ENCODE peak calls at places on chromosomes 1 and 21, in five cellular contexts. C is bronchial epithelial cell; D is CD8-positive, alpha-beta T cell; W is stomach; I is mesendoderm. U is an unnamed sample.

GRCh38 chr1:119204940-119205339 is 64.5 kb upstream of the WARS2 start:
- DNase-seq in C (no peak), D (no peak), W (no peak), I (no peak), U (no peak)

GRCh38 chr21:18722193-18722592 is 318.6 kb upstream of the TMPRSS15 start:
- DNase-seq in C (no peak), D (no peak), W (no peak), I (no peak), U (no peak)

GRCh38 chr1:10835423-10836421 is 39.3 kb upstream of the CASZ1 start:
- DNase-seq in C (peak), D (no peak), W (peak), I (peak), U (peak)

GRCh38 chr1:10755977-10756521 is 40.4 kb downstream of the CASZ1 start:
- DNase-seq in C (peak), D (peak), W (peak), I (no peak), U (peak)

GRCh38 chr21:28431022-28431421 is 561.7 kb downstream of the LTN1 start:
- DNase-seq in C (no peak), D (no peak), W (no peak), I (no peak), U (no peak)

GRCh38 chr1:222257024-222257423 is 290.9 kb downstream of the HHIPL2 start:
- DNase-seq in C (no peak), D (no peak), W (no peak), I (no peak), U (no peak)

GRCh38 chr1:203179328-203180009 is 3.8 kb upstream of the MYBPH start:
- DNase-seq in C (no peak), D (no peak), W (no peak), I (no peak), U (no peak)

GRCh38 chr1:151976868-151977267 is 16.8 kb downstream of the S100A10 start:
- DNase-seq in C (peak), D (no peak), W (no peak), I (peak), U (no peak)

GRCh38 chr21:45336535-45336810 is 48.8 kb upstream of the POFUT2 start:
- DNase-seq in C (no peak), D (no peak), W (no peak), I (no peak), U (no peak)

GRCh38 chr21:45353200-45353599 is 51.8 kb upstream of the COL18A1 start:
- DNase-seq in C (no peak), D (no peak), W (no peak), I (no peak), U (no peak)

GRCh38 chr21:42079008-42079938 is 8.2 kb downstream of the UMODL1 start:
- DNase-seq in C (peak), D (no peak), W (no peak), I (no peak), U (no peak)

GRCh38 chr1:175005085-175005783 is 5.5 kb downstream of the CACYBP start:
- DNase-seq in C (peak), D (no peak), W (no peak), I (no peak), U (no peak)

GRCh38 chr1:42844592-42845140 is 1.7 kb upstream of the ZNF691 start:
- DNase-seq in C (peak), D (no peak), W (no peak), I (no peak), U (peak)

GRCh38 chr1:6148497-6149241 is 31.5 kb downstream of the CHD5 start:
- DNase-seq in C (peak), D (peak), W (peak), I (peak), U (peak)
- H3K4me3 ChIP-seq in C (peak), D (peak), W (peak), I (no peak), U (no peak)

DNA sequence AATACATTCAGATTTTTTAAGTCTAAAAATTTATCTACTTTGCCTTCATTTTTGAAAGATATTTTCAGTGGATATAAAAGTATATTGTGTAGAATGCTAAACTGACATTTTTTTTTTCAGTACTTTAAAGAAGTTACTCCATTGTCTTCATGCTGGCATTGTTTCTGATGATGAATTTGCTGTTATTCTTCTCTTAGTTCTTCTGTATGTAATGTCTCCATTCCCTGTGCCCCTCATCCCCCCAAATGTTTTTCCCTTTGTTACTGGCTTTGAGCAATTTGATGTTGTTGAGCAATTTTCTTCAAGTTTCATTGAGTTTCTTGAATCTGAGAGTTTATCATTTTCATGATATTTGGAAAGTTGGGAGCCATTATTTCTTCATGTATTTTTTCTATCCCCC is 20.8 kb upstream of the VANGL1 start:
- DNase-seq in C (no peak), D (no peak), W (no peak), I (no peak), U (no peak)
- H3K4me3 ChIP-seq in C (no peak), D (no peak), W (no peak), I (no peak), U (no peak)

GRCh38 chr1:88731475-88731874 is 47.4 kb downstream of the PKN2 start:
- DNase-seq in C (peak), D (no peak), W (no peak), I (no peak), U (peak)
- H3K4me3 ChIP-seq in C (no peak), D (no peak), W (no peak), I (no peak), U (peak)

DNA sequence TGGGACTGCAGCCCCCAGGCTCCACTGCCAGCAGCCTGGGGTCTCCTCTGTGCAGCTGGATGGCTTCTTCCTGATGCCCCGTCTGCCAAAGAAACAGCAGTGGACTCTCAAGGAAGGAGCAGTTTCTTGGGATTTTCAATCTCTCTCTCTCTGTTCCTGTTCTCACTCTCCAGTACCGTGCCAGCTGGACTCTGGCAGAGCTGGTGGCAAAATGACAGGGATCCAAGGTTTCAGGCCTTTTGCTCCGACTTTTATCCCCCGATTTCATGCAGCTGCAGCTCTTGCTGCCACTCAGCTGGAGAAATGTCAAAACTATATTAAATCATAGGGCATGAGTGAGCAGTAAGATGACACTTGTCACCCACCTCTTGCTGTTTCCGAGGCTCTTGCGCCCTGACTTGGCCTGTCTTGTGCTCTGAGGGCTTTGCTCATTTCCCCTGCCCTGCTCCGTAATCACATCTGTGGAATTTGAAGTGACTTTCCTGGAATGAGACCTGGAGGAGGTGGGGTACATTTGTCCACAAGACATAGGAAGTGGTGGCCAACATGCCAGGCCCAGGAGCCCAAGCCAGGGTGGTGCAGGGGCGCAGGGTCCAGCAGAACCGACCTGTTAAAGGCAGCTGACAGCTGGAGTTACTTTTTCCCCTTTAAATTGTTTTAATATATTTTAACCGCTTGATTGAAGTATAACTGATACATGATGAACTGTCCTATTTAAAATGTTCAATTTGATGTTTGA is 576.2 kb downstream of the PTPRU start:
- DNase-seq in C (no peak), D (no peak), W (peak), I (no peak), U (no peak)
- H3K4me3 ChIP-seq in C (no peak), D (no peak), W (no peak), I (no peak), U (no peak)

GRCh38 chr1:205775717-205776056 is 405 bp upstream of the RAB29 start:
- DNase-seq in C (peak), D (no peak), W (no peak), I (no peak), U (peak)
- H3K4me3 ChIP-seq in C (peak), D (peak), W (peak), I (no peak), U (peak)

DNA sequence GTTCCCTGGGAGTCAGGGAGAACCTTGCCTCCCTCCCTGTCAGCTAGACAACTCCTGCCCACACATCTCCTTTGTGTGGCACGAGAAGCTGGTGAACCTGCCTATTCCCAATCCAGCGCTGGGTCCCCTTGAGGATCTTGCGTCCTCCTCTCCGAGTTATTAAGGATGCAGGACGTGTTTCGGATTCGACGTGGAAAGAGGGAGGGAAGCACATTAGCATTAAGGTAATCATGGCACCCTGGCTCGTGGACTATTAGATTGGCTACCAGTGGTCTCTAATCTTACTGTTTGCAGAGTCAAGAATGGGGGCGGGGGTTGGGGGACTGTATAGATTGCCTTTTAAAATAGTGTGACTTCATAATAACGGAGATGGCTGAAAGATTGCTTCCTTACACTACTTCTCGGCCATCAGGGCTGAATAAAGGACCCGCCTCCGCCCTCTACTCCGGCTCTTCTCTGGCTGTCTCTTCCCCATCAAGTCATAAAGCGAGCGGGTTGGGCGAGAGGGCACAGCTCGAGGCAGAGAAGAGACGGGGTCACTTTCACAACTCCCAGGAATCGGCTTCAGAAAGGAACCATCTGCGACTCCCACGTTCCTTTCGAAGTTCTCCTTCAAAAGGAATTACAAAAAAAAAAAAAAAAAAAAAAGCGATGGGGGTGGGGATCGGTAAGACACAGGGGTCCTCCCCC is 1.7 kb downstream of the LRRC7 start:
- DNase-seq in C (no peak), D (no peak), W (no peak), I (peak), U (no peak)
- H3K4me3 ChIP-seq in C (no peak), D (no peak), W (peak), I (no peak), U (no peak)

GRCh38 chr1:183238071-183238470 is 52.0 kb downstream of the LAMC2 start:
- DNase-seq in C (peak), D (no peak), W (no peak), I (no peak), U (no peak)
- H3K4me3 ChIP-seq in C (no peak), D (no peak), W (no peak), I (no peak), U (no peak)